ENCODE peak calls at places on chromosome 10, in nine cellular contexts. S, N, J, I, M, U, A, W and P are unnamed samples.

GRCh38 chr10:7157091-7157490 is 253.7 kb downstream of the SFMBT2 start:
- DNase-seq in S (no peak), N (no peak), J (no peak), I (no peak), M (no peak), U (no peak), A (no peak), W (no peak), P (no peak)

GRCh38 chr10:34206078-34206477 is 609.0 kb downstream of the PARD3 start:
- DNase-seq in S (no peak), N (no peak), J (no peak), I (no peak), M (no peak), U (no peak), A (no peak), W (no peak), P (no peak)

GRCh38 chr10:131400518-131400917 is 89.0 kb upstream of the TCERG1L start:
- DNase-seq in S (no peak), N (no peak), J (no peak), I (no peak), M (no peak), U (no peak), A (no peak), W (no peak), P (no peak)

GRCh38 chr10:102621418-102622325 is 22.6 kb upstream of the TRIM8 start:
- DNase-seq in S (no peak), N (no peak), J (no peak), I (no peak), M (no peak), U (no peak), A (no peak), W (no peak), P (no peak)

GRCh38 chr10:86339226-86339865 is 27.2 kb downstream of the GRID1 start:
- DNase-seq in S (no peak), N (no peak), J (no peak), I (no peak), M (no peak), U (no peak), A (no peak), W (peak), P (peak)

GRCh38 chr10:131177431-131178327 is 133.8 kb downstream of the TCERG1L start:
- DNase-seq in S (no peak), N (no peak), J (no peak), I (peak), M (no peak), U (no peak), A (no peak), W (peak), P (no peak)

GRCh38 chr10:132855889-132856288 is 69.9 kb upstream of the NKX6-2 start:
- DNase-seq in S (no peak), N (no peak), J (no peak), I (peak), M (no peak), U (no peak), A (no peak), W (no peak), P (peak)

GRCh38 chr10:23994459-23995046 is 214.4 kb upstream of the KIAA1217 start:
- DNase-seq in S (no peak), N (peak), J (no peak), I (peak), M (peak), U (peak), A (peak), W (no peak), P (no peak)

GRCh38 chr10:131396108-131397010 is 84.8 kb upstream of the TCERG1L start:
- DNase-seq in S (no peak), N (no peak), J (no peak), I (no peak), M (no peak), U (no peak), A (no peak), W (no peak), P (no peak)

GRCh38 chr10:6737080-6737641 is 157.1 kb upstream of the PRKCQ start:
- DNase-seq in S (peak), N (peak), J (no peak), I (peak), M (no peak), U (no peak), A (peak), W (no peak), P (no peak)

GRCh38 chr10:69088471-69088769 is 517 bp downstream of the SRGN start:
- DNase-seq in S (no peak), N (peak), J (no peak), I (no peak), M (no peak), U (no peak), A (no peak), W (no peak), P (no peak)

GRCh38 chr10:116774728-116775151 is 32.4 kb upstream of the HSPA12A start:
- DNase-seq in S (peak), N (no peak), J (no peak), I (no peak), M (no peak), U (no peak), A (no peak), W (no peak), P (no peak)

GRCh38 chr10:104018471-104018870 is 51.5 kb downstream of the SLK start:
- DNase-seq in S (no peak), N (no peak), J (no peak), I (no peak), M (no peak), U (no peak), A (no peak), W (no peak), P (no peak)

DNA sequence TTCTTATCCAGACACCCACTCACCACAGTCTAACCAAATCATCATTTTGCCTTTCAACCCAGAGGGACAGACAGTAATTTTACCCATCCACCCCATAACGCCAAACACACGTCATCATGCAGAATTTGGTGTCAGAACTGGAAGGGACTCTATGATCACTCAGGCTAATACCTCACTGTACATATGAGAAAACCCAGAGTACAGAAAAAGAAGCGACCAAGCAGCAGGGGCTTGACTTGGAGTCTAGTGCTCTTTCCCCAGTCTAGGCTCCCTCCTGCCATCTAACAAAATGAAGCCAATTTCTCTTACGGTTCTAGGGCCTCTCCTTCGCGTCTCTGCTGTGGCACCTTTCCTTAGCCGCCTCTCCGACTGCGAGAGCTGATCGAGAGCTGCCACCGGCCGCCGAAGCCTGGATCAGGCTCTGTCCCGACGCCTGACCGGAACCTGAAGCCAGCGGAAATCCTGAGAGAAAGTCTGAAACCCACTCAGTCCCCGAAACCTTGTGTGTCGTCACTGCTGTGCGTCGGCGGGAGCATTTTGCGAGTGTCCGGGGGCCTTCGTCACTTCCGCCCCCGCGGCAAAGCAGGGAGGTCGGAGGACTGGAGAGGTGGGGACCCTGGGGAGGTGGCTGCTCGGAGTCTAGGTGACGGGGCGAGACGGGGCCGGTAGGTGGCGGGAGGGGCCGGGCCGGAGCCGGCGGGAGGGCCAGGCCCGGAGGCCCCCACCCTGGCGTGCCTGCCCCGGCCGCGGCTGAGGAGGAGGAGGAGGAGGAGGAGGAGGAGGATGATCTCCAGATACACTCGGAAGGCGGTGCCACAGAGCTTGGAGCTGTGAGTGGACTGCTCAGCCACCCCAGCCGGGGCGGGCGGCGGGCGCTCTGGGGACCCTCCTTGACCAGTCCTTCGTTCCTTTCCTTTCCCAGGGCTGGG is at the start of the genes ECD and FAM149B1:
- DNase-seq in S (peak), N (peak), J (peak), I (peak), M (peak), U (peak), A (peak), W (peak), P (peak)
- TF ChIP-seq CTCF in S (peak), N (no peak), J (no peak), I (peak), M (peak), U (peak), A (no peak), W (peak), P (no peak)

GRCh38 chr10:62183442-62183841 is 85.2 kb downstream of the RTKN2 start:
- DNase-seq in S (no peak), N (no peak), J (peak), I (no peak), M (no peak), U (no peak), A (no peak), W (no peak), P (no peak)

GRCh38 chr10:62183857-62184805 is 84.5 kb downstream of the RTKN2 start:
- DNase-seq in S (peak), N (no peak), J (no peak), I (no peak), M (no peak), U (no peak), A (no peak), W (no peak), P (no peak)

GRCh38 chr10:62180677-62181076 is 88.0 kb downstream of the RTKN2 start:
- DNase-seq in S (no peak), N (no peak), J (no peak), I (no peak), M (no peak), U (no peak), A (no peak), W (no peak), P (no peak)

GRCh38 chr10:62182595-62182994 is 86.0 kb downstream of the RTKN2 start:
- DNase-seq in S (no peak), N (no peak), J (no peak), I (no peak), M (no peak), U (no peak), A (no peak), W (no peak), P (no peak)

DNA sequence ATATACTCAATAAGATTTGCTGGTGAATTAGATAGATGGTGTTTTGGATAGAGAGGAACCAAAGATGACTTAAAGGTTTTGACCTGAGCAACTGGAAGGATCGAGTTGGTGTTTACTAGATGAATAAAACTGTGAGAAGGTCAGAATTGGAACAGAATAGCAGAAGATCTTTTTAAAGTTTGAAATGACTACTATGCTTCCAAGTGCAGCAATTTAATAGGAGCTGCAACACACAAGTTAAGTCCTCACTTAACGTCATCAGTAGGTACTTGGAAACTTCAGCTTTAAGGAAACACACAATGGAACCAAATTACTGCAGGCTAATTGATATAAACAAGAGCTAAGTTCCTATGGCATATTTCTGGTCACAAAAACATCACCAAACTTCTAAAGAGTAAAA is 86.5 kb downstream of the RTKN2 start:
- DNase-seq in S (no peak), N (no peak), J (no peak), I (no peak), M (no peak), U (no peak), A (no peak), W (no peak), P (no peak)
- TF ChIP-seq CTCF in S (no peak), N (no peak), J (no peak), I (no peak), M (no peak), U (no peak), A (no peak), W (no peak), P (no peak)

DNA sequence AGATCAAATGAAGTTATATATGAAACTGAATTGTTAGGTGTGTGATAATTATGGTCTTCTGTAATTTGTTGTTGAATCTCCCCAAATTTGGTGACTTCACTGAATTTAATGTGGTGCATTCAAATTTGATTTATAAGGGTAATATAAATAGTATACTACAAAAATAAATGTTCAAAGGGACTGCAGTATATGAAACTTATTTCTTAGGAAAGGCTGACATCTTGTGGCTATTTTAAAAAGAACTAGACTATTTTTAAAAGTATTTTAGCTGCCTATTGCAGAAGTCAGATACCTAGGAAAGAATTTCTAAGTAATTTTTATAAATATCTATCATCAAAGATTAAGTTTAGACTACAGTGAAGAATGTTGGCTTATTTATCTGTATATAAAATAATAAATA is 36.6 kb downstream of the ATRNL1 start:
- DNase-seq in S (no peak), N (peak), J (no peak), I (no peak), M (no peak), U (no peak), A (no peak), W (no peak), P (no peak)
- TF ChIP-seq CTCF in S (peak), N (peak), J (peak), I (peak), M (peak), U (no peak), A (no peak), W (peak), P (no peak)

DNA sequence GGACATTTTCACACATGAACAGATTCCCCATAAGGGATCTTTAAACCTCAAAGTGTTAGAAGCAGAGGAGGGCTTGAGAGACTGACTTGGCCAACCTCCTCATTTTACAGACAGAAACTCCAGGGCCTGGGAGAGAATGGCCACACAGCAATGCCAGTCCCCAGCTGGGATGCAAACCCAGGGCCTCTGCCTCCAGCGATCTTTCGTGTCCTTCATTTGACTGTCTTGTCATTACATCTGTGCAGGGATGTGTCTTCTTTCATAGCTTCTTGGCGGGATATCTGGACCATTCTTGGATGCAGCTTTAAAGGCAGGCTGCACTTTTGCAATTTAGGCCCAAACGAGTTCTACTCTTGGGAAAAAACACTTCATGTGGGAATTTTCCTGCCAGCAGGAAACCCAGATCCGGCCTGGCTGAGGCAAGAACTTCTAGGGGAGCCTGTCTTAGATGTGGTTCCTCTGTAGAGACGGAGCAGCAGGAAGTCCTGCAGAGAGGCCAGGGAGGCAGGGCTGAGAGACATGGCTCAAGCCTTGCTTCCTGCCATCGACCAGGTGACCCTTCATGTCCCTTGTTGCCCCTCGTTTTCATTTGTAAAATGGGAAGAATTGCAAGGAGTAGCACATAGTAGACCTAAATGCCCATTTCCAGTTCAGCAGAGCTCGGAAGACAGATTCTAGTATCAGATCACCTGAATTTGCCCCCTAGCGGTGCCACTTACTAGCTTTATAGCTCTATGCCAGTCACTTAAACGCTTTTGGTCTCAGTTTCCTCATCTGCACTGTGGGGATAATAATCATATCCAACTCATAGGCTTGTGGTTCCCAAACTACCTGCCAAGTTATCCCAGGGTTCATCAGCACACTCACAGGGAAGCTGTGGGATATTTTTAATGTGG is 43.9 kb upstream of the SLC29A3 start:
- DNase-seq in S (no peak), N (no peak), J (no peak), I (no peak), M (no peak), U (no peak), A (no peak), W (no peak), P (no peak)
- TF ChIP-seq CTCF in S (no peak), N (no peak), J (no peak), I (peak), M (no peak), U (no peak), A (no peak), W (no peak), P (no peak)

GRCh38 chr10:89535185-89536012 is at the start of gene SLC16A12:
- DNase-seq in S (no peak), N (peak), J (no peak), I (peak), M (peak), U (no peak), A (no peak), W (no peak), P (no peak)
- TF ChIP-seq CTCF in S (no peak), N (no peak), J (no peak), I (peak), M (peak), U (no peak), A (no peak), W (no peak), P (no peak)

DNA sequence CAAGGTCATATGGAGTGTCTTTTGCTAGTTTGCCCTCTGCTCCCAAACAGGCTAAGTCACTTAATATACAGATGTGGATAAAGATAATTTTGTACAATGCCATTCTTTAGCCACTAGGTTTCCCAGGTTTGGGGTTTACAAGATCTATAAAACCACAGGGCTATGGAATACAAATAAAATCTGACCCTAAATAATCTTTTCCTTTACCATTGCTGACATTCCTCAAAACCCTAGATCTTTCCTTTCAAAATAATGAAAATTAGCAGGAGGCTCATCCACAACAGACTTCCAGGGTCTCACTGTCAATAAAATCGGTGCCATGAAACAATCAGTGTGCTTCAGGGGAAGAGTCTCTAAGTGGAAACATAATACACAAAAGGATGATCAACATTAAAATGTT is 148.4 kb downstream of the CPEB3 start:
- DNase-seq in S (no peak), N (no peak), J (no peak), I (no peak), M (no peak), U (no peak), A (no peak), W (no peak), P (no peak)
- TF ChIP-seq CTCF in S (no peak), N (no peak), J (no peak), I (peak), M (no peak), U (no peak), A (no peak), W (no peak), P (no peak)

GRCh38 chr10:127972958-127973357 is 66.1 kb downstream of the PTPRE start:
- DNase-seq in S (no peak), N (no peak), J (no peak), I (no peak), M (no peak), U (no peak), A (no peak), W (no peak), P (no peak)

GRCh38 chr10:127976286-127976685 is 69.4 kb downstream of the PTPRE start:
- DNase-seq in S (no peak), N (peak), J (no peak), I (no peak), M (no peak), U (no peak), A (no peak), W (no peak), P (no peak)

GRCh38 chr10:127971973-127972615 is 65.2 kb downstream of the PTPRE start:
- DNase-seq in S (no peak), N (peak), J (no peak), I (no peak), M (no peak), U (no peak), A (no peak), W (no peak), P (no peak)

GRCh38 chr10:127974911-127975310 is 68.0 kb downstream of the PTPRE start:
- DNase-seq in S (no peak), N (no peak), J (no peak), I (no peak), M (no peak), U (no peak), A (no peak), W (no peak), P (no peak)

GRCh38 chr10:127973810-127974311 is 67.0 kb downstream of the PTPRE start:
- DNase-seq in S (no peak), N (no peak), J (no peak), I (peak), M (no peak), U (no peak), A (no peak), W (no peak), P (no peak)
- TF ChIP-seq CTCF in S (no peak), N (no peak), J (no peak), I (peak), M (peak), U (no peak), A (no peak), W (peak), P (no peak)